ENCODE peak calls at places on chromosomes 5 and 9, in ten cellular contexts. E, J, B, F, U, L, P, W, G and Q are unnamed samples.

GRCh38 chr9:73039253-73039915 is 86.5 kb upstream of the ALDH1A1 start:
- DNase-seq in E (no peak), J (no peak), B (no peak), F (no peak), U (no peak), L (no peak), P (no peak), W (no peak), G (peak; percentile 68), Q (no peak)

GRCh38 chr9:87322840-87323635 is 174.6 kb upstream of the DAPK1 start:
- DNase-seq in E (no peak), J (no peak), B (peak; percentile 9), F (no peak), U (no peak), L (no peak), P (peak; percentile 86), W (no peak), G (peak; percentile 61), Q (no peak)

GRCh38 chr9:89496645-89497044 is 1.3 kb downstream of the SEMA4D start:
- DNase-seq in E (peak; percentile 19), J (no peak), B (no peak), F (no peak), U (no peak), L (no peak), P (no peak), W (no peak), G (no peak), Q (no peak)

GRCh38 chr5:168777651-168778050 is 198.5 kb upstream of the PANK3 start:
- DNase-seq in E (no peak), J (no peak), B (no peak), F (no peak), U (no peak), L (no peak), P (no peak), W (no peak), G (no peak), Q (no peak)

GRCh38 chr5:10471672-10472071 is 30.0 kb downstream of the ROPN1L start:
- DNase-seq in E (no peak), J (no peak), B (peak; percentile 25), F (no peak), U (no peak), L (no peak), P (no peak), W (no peak), G (no peak), Q (no peak)

GRCh38 chr9:82988488-82988887 is 74.5 kb downstream of the RASEF start:
- DNase-seq in E (no peak), J (no peak), B (no peak), F (no peak), U (no peak), L (no peak), P (no peak), W (no peak), G (no peak), Q (no peak)

GRCh38 chr5:72402959-72403628 is 82.9 kb downstream of the PTCD2 start:
- DNase-seq in E (no peak), J (no peak), B (peak; percentile 47), F (no peak), U (no peak), L (no peak), P (no peak), W (no peak), G (no peak), Q (no peak)

GRCh38 chr9:385818-386398 is 171.2 kb downstream of the DOCK8 start:
- DNase-seq in E (no peak), J (no peak), B (peak; percentile 51), F (peak; percentile 42), U (peak; percentile 16), L (peak; percentile 39), P (peak; percentile 69), W (no peak), G (peak; percentile 74), Q (peak; percentile 75)

GRCh38 chr9:93908591-93909241 is 46.4 kb downstream of the BARX1 start:
- DNase-seq in E (no peak), J (no peak), B (no peak), F (no peak), U (no peak), L (no peak), P (peak; percentile 73), W (no peak), G (no peak), Q (no peak)

GRCh38 chr9:81414836-81415235 is 274.5 kb downstream of the TLE1 start:
- DNase-seq in E (no peak), J (no peak), B (no peak), F (no peak), U (no peak), L (no peak), P (no peak), W (no peak), G (no peak), Q (no peak)

GRCh38 chr5:2755371-2755715 is 3.9 kb upstream of the IRX2 start:
- DNase-seq in E (no peak), J (no peak), B (no peak), F (no peak), U (no peak), L (no peak), P (no peak), W (no peak), G (no peak), Q (no peak)

GRCh38 chr9:35696520-35697215 is 6.9 kb upstream of the TPM2 start:
- DNase-seq in E (no peak), J (peak; percentile 9), B (peak; percentile 70), F (peak; percentile 30), U (peak; percentile 75), L (no peak), P (peak; percentile 81), W (no peak), G (peak; percentile 56), Q (peak; percentile 59)

GRCh38 chr5:176152191-176152932 is 85.9 kb upstream of the SIMC1 start:
- DNase-seq in E (no peak), J (no peak), B (no peak), F (no peak), U (no peak), L (no peak), P (no peak), W (no peak), G (no peak), Q (no peak)

GRCh38 chr9:71544464-71544863 is 223.8 kb downstream of the CEMIP2 start:
- DNase-seq in E (no peak), J (no peak), B (no peak), F (no peak), U (no peak), L (no peak), P (no peak), W (no peak), G (no peak), Q (no peak)